ENCODE peak calls at places on chromosomes 2 and 18, in seven cellular contexts. H, J, M, O, E, N and D are unnamed samples.

GRCh38 chr2:235267251-235267650 is 226.6 kb upstream of the AGAP1 start:
- DNase-seq in H (no peak), J (no peak), M (no peak), O (no peak), E (no peak), N (no peak), D (no peak)

GRCh38 chr2:72150157-72150960 is 2.7 kb upstream of the CYP26B1 start:
- DNase-seq in H (peak; percentile 45), J (peak; percentile 91), M (peak; percentile 91), O (peak; percentile 93), E (no peak), N (peak; percentile 44), D (peak; percentile 76)

GRCh38 chr2:142920579-142920978 is 43.1 kb downstream of the KYNU start:
- DNase-seq in H (no peak), J (no peak), M (no peak), O (peak; percentile 31), E (no peak), N (no peak), D (no peak)

GRCh38 chr2:212732860-212733259 is 194.3 kb upstream of the ERBB4 start:
- DNase-seq in H (no peak), J (no peak), M (no peak), O (no peak), E (no peak), N (no peak), D (no peak)

GRCh38 chr2:193894090-193894489 is 1699.4 kb upstream of the TMEFF2 start:
- DNase-seq in H (no peak), J (no peak), M (no peak), O (no peak), E (no peak), N (no peak), D (no peak)

GRCh38 chr2:29281585-29281984 is 166.4 kb downstream of the CLIP4 start:
- DNase-seq in H (no peak), J (peak; percentile 51), M (peak; percentile 7), O (peak; percentile 55), E (no peak), N (no peak), D (peak; percentile 39)

GRCh38 chr2:185245806-185246205 is 492.8 kb upstream of the FSIP2 start:
- DNase-seq in H (no peak), J (no peak), M (no peak), O (no peak), E (no peak), N (no peak), D (no peak)

GRCh38 chr2:8548871-8549221 is 133.0 kb upstream of the ID2 start:
- DNase-seq in H (no peak), J (no peak), M (no peak), O (no peak), E (no peak), N (no peak), D (no peak)

GRCh38 chr2:47003641-47004427 is 88.2 kb upstream of the MCFD2 start:
- DNase-seq in H (no peak), J (no peak), M (no peak), O (peak; percentile 86), E (no peak), N (no peak), D (no peak)

GRCh38 chr2:102686479-102687439 is 67.4 kb downstream of the SLC9A2 start:
- DNase-seq in H (no peak), J (no peak), M (no peak), O (no peak), E (no peak), N (no peak), D (no peak)

GRCh38 chr2:109300582-109300981 is 171.6 kb downstream of the SH3RF3 start:
- DNase-seq in H (no peak), J (no peak), M (no peak), O (no peak), E (no peak), N (no peak), D (no peak)

GRCh38 chr2:30772021-30772705 is 35.1 kb downstream of the CAPN13 start:
- DNase-seq in H (no peak), J (no peak), M (no peak), O (no peak), E (no peak), N (no peak), D (no peak)

GRCh38 chr2:2291500-2292260 is 39.4 kb downstream of the MYT1L start:
- DNase-seq in H (no peak), J (peak; percentile 55), M (no peak), O (peak; percentile 27), E (no peak), N (no peak), D (peak; percentile 7)

DNA sequence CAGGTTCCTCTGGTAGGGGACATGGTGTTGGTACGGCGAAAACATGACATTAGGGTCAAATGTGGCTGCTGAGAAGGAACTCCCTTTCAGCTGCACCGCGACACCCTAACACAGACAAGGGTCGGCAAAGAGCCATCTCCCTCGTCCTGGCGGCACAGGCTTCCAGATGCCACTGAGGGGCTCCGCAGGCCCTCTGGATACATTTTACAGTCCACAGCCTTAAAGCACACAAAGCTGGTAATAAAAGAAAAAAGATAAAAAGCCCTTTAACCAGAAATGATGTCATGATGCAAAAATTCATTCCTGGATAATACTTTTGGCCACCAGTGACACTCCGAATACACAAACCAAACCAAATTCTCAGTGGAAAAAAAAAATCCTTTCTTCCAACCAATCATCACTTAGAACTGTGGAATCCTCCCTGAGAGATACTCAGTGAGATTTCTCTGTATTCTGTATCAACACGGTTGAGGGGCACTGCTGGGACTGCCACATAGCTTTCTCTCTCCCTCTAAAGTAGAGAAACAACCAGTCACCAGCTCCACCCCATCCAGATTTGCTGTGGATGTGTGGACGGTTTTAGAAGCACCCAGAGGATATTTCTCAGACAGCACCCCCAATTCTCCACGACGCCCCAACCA is 174.8 kb downstream of the HDAC4 start:
- DNase-seq in H (no peak), J (peak; percentile 61), M (no peak), O (no peak), E (no peak), N (no peak), D (no peak)
- H3K4me3 ChIP-seq in H (no peak overlapping the region), J (no peak overlapping the region), M (no peak overlapping the region), O (no peak overlapping the region), E (no peak overlapping the region), N (no peak overlapping the region), D (no peak overlapping the region)

DNA sequence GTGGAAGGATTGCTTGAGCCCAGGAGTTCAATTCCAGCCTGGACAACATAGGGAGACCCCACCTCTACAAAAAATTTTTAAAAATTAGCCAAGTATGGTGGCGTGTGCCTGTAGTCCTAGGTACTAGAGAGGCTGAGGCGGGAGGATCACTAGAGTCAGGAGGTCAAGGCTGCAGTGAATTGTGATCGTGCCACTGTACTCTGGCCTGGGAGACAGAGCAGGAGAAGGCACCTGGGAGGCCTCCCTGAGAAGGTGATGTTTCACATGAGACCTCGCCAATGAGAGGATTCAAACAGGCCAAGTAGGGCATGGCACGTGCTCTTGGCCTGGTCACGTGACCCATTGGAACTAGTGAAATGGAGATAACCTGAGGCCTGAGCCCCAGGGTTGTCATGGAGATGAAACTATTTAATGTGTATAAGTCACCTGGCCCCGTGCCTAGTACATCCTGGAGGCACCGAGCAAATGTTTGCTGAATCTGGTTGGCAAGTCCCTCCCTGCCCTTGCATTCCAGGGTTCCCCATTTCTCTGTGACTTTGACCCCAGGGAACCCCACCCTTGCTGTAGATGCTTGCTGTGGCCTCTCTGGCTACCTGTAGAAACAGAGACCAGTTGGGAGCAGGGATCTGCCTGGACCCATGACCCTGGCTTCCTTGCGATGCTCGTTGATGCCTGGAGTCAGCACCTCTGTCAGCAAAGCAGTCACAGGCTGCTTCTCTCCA is 26.1 kb upstream of the ROCK2 start:
- DNase-seq in H (no peak), J (peak; percentile 93), M (no peak), O (peak; percentile 94), E (no peak), N (no peak), D (no peak)
- H3K27ac ChIP-seq in H (no peak overlapping the region), J (peak overlapping the region; percentile 88), M (no peak overlapping the region), O (peak overlapping the region; percentile 41), E (no peak overlapping the region), N (no peak overlapping the region), D (no peak overlapping the region)

DNA sequence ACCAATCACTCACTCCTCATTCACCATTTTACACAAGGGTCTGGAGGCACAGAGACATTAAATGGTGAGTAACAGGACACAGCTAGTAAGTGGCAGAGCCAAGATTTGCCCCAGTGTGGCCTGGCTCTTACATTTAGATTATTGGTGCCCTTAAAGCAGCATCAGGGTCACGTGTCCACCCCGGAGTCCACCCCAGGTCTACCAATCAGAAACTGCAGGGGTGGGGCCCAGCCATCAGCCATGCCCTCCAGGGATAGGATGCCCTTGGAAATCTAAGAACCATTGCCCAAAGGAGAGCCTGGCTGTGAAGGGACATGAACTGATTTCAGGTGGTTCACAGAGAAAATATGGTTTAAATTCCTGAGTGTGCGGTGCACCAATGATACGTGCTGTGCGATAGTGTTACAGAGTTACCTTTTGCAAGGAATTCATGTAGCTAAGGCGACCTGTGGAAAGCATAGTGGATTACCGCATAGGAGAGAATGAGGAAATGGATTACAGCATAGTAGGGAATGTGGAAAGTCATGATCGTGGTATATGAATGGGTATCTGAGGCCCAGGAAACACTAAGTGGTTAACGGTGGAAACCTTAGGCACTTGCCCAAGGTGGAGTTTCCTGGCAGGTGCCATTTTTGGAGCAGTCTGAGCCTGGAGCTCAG is 17.8 kb downstream of the IGFBP5 start:
- DNase-seq in H (no peak), J (no peak), M (no peak), O (no peak), E (no peak), N (no peak), D (no peak)
- H3K36me3 ChIP-seq in H (no peaks in the 10 kb centered on the region), J (no peaks in the 10 kb centered on the region), M (no peaks in the 10 kb centered on the region), O (no peaks in the 10 kb centered on the region), E (no peaks in the 10 kb centered on the region), N (no peaks in the 10 kb centered on the region), D (no peaks in the 10 kb centered on the region)

GRCh38 chr2:74924463-74925265 is 33.8 kb upstream of the POLE4 start:
- DNase-seq in H (no peak), J (no peak), M (no peak), O (no peak), E (no peak), N (no peak), D (no peak)
- H3K4me3 ChIP-seq in H (no peak overlapping the region), J (no peak overlapping the region), M (no peak overlapping the region), O (no peak overlapping the region), E (no peak overlapping the region), N (no peak overlapping the region), D (no peak overlapping the region)

GRCh38 chr18:55858661-55859111 is 270.7 kb upstream of the TCF4 start:
- DNase-seq in H (no peak), J (no peak), M (no peak), O (no peak), E (no peak), N (no peak), D (no peak)

GRCh38 chr18:55856679-55857078 is 268.7 kb upstream of the TCF4 start:
- DNase-seq in H (no peak), J (no peak), M (no peak), O (peak; percentile 21), E (no peak), N (no peak), D (no peak)

GRCh38 chr18:55856191-55856590 is 268.2 kb upstream of the TCF4 start:
- DNase-seq in H (no peak), J (peak; percentile 43), M (no peak), O (peak; percentile 99), E (no peak), N (no peak), D (peak; percentile 63)

GRCh38 chr18:55857961-55858360 is 270.0 kb upstream of the TCF4 start:
- DNase-seq in H (no peak), J (no peak), M (no peak), O (no peak), E (no peak), N (no peak), D (no peak)

GRCh38 chr18:55857409-55857808 is 269.4 kb upstream of the TCF4 start:
- DNase-seq in H (no peak), J (no peak), M (no peak), O (no peak), E (no peak), N (no peak), D (no peak)
- H3K27ac ChIP-seq in H (no peak overlapping the region), J (no peak overlapping the region), M (no peak overlapping the region), O (no peak overlapping the region), E (no peak overlapping the region), N (no peak overlapping the region), D (no peak overlapping the region)